ENCODE peak calls at places on chromosomes 12 and 14, in five cellular contexts. Z is thyroid gland, X is Peyer's patch, Q is body of pancreas, I is transverse colon. Y is an unnamed sample.

GRCh38 chr12:123498126-123498825 is 35.2 kb downstream of the RILPL1 start:
- DNase-seq in Z (no peak), X (no peak), Q (no peak), I (no peak), Y (no peak)

GRCh38 chr14:105005929-105006830 is 14.7 kb downstream of the CDCA4 start:
- DNase-seq in Z (no peak), X (no peak), Q (no peak), I (no peak), Y (no peak)

GRCh38 chr14:105408592-105408991 is 10.3 kb downstream of the TEX22 start:
- DNase-seq in Z (no peak), X (no peak), Q (no peak), I (no peak), Y (no peak)

GRCh38 chr12:111767362-111768158 is 827 bp downstream of the ALDH2 start:
- DNase-seq in Z (peak), X (peak), Q (no peak), I (peak), Y (no peak)

GRCh38 chr12:1779783-1780182 is 40.6 kb upstream of the LRTM2 start:
- DNase-seq in Z (no peak), X (no peak), Q (no peak), I (no peak), Y (no peak)

GRCh38 chr14:94713115-94713514 is 56.8 kb downstream of the GSC start:
- DNase-seq in Z (no peak), X (no peak), Q (no peak), I (no peak), Y (no peak)

GRCh38 chr14:43308411-43308810 is 1198.7 kb downstream of the FSCB start:
- DNase-seq in Z (no peak), X (no peak), Q (no peak), I (no peak), Y (no peak)

GRCh38 chr14:89303452-89304435 is 113.3 kb downstream of the FOXN3 start:
- DNase-seq in Z (peak), X (peak), Q (peak), I (peak), Y (peak)

GRCh38 chr12:41365653-41366131 is 177.6 kb downstream of the PDZRN4 start:
- DNase-seq in Z (no peak), X (no peak), Q (no peak), I (no peak), Y (no peak)

GRCh38 chr14:92973798-92974372 is 50.9 kb downstream of the CHGA start:
- DNase-seq in Z (peak), X (no peak), Q (no peak), I (no peak), Y (no peak)

GRCh38 chr12:51361419-51362016 is 15.0 kb upstream of the CELA1 start:
- DNase-seq in Z (no peak), X (no peak), Q (no peak), I (no peak), Y (peak)

GRCh38 chr14:90456551-90456950 is 59.7 kb downstream of the CALM1 start:
- DNase-seq in Z (no peak), X (no peak), Q (no peak), I (no peak), Y (no peak)

GRCh38 chr12:64457036-64457435 is 5.1 kb downstream of the TBK1 start:
- DNase-seq in Z (no peak), X (no peak), Q (no peak), I (no peak), Y (peak)

GRCh38 chr12:132507656-132508055 is 17.7 kb downstream of the FBRSL1 start:
- DNase-seq in Z (no peak), X (no peak), Q (no peak), I (no peak), Y (no peak)

GRCh38 chr12:132506328-132506727 is 16.4 kb downstream of the FBRSL1 start:
- DNase-seq in Z (no peak), X (no peak), Q (peak), I (no peak), Y (no peak)

GRCh38 chr12:132508248-132508740 is 18.3 kb downstream of the FBRSL1 start:
- DNase-seq in Z (no peak), X (no peak), Q (peak), I (no peak), Y (no peak)

GRCh38 chr12:132505852-132506219 is 15.9 kb downstream of the FBRSL1 start:
- DNase-seq in Z (no peak), X (no peak), Q (no peak), I (no peak), Y (no peak)

DNA sequence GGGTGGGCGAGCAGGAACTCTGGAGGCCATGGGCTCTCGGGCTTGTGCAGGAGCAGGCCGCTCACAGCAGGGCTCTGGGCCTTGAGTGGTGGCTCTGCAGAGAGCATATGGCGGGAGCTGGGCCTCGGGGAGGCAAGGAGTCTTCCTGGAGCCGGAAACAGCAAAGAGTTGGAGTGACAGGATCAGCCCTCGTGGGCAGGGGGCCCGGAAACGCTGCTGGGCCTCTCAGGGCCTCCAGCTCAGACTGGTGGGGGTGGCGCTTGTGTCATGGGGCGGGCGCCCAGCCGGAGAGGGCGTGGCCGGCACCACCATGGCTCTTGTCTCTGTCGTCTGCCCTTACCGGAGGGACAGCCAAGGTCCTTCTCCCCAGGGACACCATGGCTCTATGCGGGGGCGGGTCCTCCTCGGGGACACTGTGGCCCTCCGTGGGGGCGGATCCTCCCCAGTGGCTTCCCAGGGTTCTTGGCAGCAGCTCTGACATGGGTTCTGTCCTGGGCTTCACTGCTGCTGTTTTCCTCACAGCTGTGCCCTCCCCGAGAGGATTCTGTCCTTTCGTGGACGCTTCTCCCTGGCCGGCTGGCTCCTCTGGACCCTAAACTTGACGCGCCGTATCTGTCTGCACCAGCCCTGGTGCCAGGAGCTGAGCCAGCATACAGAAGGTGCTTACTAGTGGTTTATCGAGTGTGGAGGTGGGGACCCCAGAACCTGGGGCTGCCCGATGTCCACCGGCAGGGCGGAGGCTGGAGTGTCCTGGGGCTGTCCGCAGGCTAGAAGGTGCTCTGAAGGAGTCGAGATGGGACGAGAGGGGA is 17.0 kb downstream of the FBRSL1 start:
- DNase-seq in Z (peak), X (peak), Q (peak), I (peak), Y (peak)
- TF ChIP-seq POLR2A in Z (no peak), X (no peak), Q (peak), I (no peak), Y (no peak)

DNA sequence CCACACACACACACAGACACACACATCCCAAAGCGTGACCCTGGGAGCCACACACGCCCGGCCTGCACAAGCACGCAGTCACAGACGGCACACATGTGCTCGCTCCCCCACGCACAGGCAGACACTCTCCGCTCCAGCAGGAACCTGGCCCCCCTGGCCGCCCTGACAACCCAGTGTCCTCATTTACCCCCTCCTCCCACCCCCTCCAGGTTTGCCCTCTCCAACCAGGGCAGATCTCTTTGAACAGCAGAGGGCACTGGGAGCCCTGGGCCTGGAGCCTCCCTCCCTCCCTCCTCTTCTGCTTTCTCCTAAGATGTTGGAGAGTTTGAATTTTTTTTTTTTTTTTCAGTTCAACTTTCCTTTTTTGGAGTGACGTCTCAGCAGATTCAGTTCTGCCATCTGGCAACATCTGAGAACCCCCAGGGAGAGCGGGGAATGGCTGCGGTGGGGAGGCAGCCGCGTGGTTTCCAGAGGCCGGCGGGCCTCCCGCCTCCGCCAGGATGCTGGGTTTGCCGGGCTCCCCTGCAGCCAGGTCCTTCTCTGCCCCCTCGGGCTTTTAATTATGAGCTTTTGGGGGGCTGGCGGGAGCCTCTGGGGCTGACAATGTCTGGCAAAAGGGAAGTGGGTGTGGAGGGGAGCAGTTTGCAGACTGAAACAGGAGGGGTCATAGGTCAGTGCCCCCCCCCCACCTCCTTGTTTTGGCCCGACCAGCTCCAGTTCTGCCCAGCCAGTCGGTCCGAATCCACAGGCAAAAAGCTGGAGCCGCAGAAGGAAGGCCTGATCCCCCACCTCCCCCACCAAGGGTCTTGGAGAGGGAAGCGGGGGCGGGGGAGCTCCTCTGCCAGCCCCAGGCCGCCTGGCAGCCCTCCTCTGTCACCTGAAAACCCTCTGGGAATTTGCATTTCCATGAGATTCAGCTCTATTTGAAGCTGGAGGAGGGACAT is 1.3 kb upstream of the NCOR2 start:
- DNase-seq in Z (peak), X (peak), Q (peak), I (peak), Y (peak)
- TF ChIP-seq POLR2A in Z (no peak), X (no peak), Q (no peak), I (no peak), Y (no peak)

GRCh38 chr12:38903596-38903995 is 1.8 kb downstream of the CPNE8 start:
- DNase-seq in Z (no peak), X (no peak), Q (no peak), I (no peak), Y (no peak)

GRCh38 chr12:38907171-38907923 is 2.0 kb upstream of the CPNE8 start:
- DNase-seq in Z (no peak), X (no peak), Q (no peak), I (no peak), Y (no peak)

GRCh38 chr12:38904932-38905479 is 385 bp downstream of the CPNE8 start:
- DNase-seq in Z (peak), X (peak), Q (peak), I (peak), Y (peak)

GRCh38 chr12:38906482-38907170 is 1.2 kb upstream of the CPNE8 start:
- DNase-seq in Z (peak), X (peak), Q (peak), I (peak), Y (peak)

DNA sequence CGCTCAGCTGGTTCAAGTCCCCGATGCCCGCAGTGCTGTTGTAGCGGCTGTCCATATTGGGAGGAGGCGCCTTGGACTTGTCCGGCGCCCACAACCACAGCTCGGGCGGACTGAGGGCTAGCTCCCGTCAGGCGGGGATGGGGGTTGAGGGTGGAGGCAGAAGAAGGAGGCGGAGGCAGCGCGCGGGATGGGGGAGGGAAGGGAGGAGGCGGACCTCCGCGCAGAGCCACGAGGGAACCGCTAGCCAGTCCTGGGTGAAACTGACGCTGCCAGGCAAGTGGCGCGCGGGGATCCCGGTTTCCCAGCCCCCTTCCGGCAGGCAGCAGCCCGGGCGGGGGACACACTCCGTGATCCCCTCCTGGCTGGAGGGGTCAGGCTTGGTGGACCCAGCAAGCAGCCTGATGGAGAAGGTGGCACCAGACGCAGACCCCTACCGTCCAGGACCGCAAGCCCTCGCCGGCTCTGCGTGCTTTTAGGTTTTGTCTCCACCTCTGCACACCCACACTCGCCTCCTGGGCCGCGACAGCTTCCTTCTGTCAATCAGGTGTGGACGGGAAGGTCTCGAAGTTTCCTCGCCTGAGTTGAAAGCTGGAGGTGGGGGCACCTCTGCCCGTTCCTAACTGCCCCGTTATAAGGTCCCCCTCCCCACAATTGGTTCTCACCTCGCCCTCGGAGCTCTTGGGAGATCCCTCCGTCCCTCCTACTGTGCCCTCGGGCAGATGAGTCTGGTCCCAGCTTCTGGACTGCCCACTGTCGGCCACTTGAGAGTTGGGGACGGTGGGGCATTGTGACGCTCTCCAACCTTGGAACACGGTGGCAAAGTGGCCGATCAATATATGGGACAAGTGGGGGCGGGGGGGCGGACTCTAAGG is at the start of gene CPNE8:
- DNase-seq in Z (peak), X (peak), Q (peak), I (peak), Y (peak)
- TF ChIP-seq POLR2A in Z (peak), X (no peak), Q (peak), I (peak), Y (peak)

GRCh38 chr12:79934309-79935020 is 432 bp downstream of the PPP1R12A start:
- DNase-seq in Z (peak), X (no peak), Q (no peak), I (no peak), Y (peak)

GRCh38 chr12:79935624-79936040 is 735 bp upstream of the PPP1R12A start:
- DNase-seq in Z (peak), X (no peak), Q (no peak), I (peak), Y (no peak)

GRCh38 chr12:79936670-79937069 is 1.8 kb upstream of the PPP1R12A start:
- DNase-seq in Z (no peak), X (no peak), Q (no peak), I (no peak), Y (peak)

GRCh38 chr12:79933580-79934264 is 1.2 kb downstream of the PPP1R12A start:
- DNase-seq in Z (peak), X (peak), Q (no peak), I (peak), Y (peak)

DNA sequence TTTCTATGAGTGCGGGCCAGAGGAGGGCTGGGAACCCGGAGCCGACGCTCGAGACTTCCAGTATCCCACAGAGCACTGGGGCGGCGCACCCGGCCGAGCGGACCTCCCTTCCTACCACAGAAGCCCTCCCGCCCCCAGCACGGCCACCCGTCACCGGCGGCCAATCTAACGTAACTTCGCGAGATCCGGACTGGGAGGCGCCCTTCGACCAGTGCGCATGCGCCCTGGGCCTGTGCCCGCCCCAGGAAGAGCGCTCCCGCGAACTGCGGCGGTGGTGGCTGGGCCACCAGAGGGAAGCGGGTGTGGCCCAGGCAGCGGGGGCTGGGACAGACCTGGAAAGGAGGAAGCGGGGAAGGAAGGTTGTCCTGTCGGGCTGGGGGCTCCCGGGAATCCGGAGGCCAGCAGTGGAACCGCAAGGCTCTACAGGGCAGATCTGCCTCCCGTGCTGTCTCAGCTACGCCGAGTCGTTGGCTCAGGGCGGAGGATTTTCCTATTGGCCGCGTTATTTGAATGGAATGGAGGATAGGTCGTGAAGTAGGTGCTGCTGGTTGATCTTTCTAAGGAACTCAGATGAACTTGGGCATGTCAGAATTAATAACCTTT is at the start of gene PPP1R12A:
- DNase-seq in Z (peak), X (peak), Q (peak), I (peak), Y (peak)
- TF ChIP-seq POLR2A in Z (peak), X (peak), Q (peak), I (peak), Y (peak)

GRCh38 chr14:70809238-70810214 is at the start of gene MAP3K9:
- DNase-seq in Z (peak), X (peak), Q (peak), I (peak), Y (peak)
- TF ChIP-seq POLR2A in Z (peak), X (peak), Q (peak), I (no peak), Y (no peak)

GRCh38 chr14:24092960-24093900 is 881 bp upstream of the PCK2 start:
- DNase-seq in Z (peak), X (no peak), Q (no peak), I (peak), Y (no peak)

GRCh38 chr14:24096545-24097181 is 2.6 kb downstream of the PCK2 start:
- DNase-seq in Z (no peak), X (no peak), Q (no peak), I (no peak), Y (no peak)

GRCh38 chr14:24093901-24094838 is at the start of gene PCK2:
- DNase-seq in Z (peak), X (peak), Q (peak), I (peak), Y (peak)

GRCh38 chr14:24094839-24095195 is 706 bp downstream of the PCK2 start:
- DNase-seq in Z (no peak), X (peak), Q (peak), I (no peak), Y (peak)

DNA sequence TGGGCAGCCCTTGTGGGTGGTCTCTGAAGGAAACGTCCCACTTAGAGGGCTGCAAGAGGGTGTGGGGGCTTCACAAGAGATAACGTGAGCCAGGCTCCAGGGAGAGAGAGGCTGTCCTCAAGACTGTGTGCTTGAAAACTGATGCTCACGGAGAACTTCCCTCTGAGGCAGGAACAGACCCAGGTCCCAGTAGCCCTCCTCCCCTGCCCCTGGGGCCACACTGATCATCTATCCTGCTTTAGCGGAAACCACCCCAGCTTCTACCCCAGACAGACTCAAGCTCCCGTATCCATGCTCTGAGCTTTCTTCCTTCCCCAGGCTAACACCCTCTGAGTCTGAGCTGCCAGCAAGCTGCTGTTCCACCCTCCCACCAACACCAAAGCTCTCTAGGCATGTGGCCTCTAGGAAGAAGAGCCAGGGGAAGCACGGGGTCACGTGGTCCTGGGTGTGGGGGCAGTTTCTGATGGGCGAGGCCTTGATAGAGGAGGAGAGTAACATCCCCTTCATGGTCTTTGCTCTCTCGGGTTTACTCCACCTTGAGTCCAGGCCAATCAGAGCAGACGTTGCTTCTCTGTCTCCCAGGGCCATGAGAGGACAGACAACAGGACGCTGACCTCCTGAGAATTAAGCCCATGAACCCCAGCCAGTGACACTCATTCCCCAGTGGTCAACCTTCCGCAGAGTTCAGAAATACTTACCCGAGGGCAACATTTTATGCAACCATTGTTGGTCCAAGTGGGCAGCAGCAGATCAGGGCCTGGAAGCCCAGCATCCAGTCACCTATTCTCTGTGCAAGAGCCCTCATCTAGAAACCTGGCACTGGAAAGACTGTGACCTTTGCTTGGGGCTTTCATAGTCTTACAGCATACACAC is 1.3 kb downstream of the PCK2 start:
- DNase-seq in Z (peak), X (peak), Q (peak), I (peak), Y (peak)
- TF ChIP-seq POLR2A in Z (peak), X (peak), Q (no peak), I (peak), Y (peak)

Y was measured in erythroblast.